ENCODE peak calls at places on chromosome 5, in nine cellular contexts. One of them, this sample, is unnamed.

GRCh38 chr5:154757647-154758406 is 2.6 kb downstream of the LARP1 start:
- DNase-seq in fibroblast of the aortic adventitia: no peak
- DNase-seq in spleen: no peak
- DNase-seq in CD8-positive, alpha-beta T cell: peak; percentile 6
- DNase-seq in cardiac muscle cell: peak; percentile 38
- DNase-seq in cardiac fibroblast: no peak
- DNase-seq in pancreas: peak; percentile 76
- DNase-seq in mammary epithelial cell: peak; percentile 89
- DNase-seq in fibroblast of lung: no peak
- DNase-seq in this sample: peak; percentile 79

GRCh38 chr5:155260798-155261197 is 247.2 kb downstream of the KIF4B start:
- DNase-seq in pancreas: no peak
- DNase-seq in cardiac fibroblast: no peak
- DNase-seq in spleen: no peak
- DNase-seq in CD8-positive, alpha-beta T cell: no peak
- DNase-seq in fibroblast of lung: no peak
- DNase-seq in fibroblast of the aortic adventitia: no peak
- DNase-seq in cardiac muscle cell: no peak
- DNase-seq in mammary epithelial cell: no peak
- DNase-seq in this sample: no peak

GRCh38 chr5:173671121-173671949 is 54.9 kb upstream of the BOD1 start:
- DNase-seq in fibroblast of the aortic adventitia: peak; percentile 49
- DNase-seq in spleen: no peak
- DNase-seq in mammary epithelial cell: no peak
- DNase-seq in cardiac muscle cell: peak; percentile 56
- DNase-seq in pancreas: no peak
- DNase-seq in CD8-positive, alpha-beta T cell: no peak
- DNase-seq in fibroblast of lung: peak; percentile 32
- DNase-seq in cardiac fibroblast: peak; percentile 54
- DNase-seq in this sample: no peak

GRCh38 chr5:111853748-111854147 is 96.8 kb upstream of the NREP start:
- DNase-seq in cardiac fibroblast: peak; percentile 55
- DNase-seq in cardiac muscle cell: peak; percentile 61
- DNase-seq in mammary epithelial cell: no peak
- DNase-seq in fibroblast of lung: peak; percentile 61
- DNase-seq in pancreas: no peak
- DNase-seq in CD8-positive, alpha-beta T cell: no peak
- DNase-seq in fibroblast of the aortic adventitia: no peak
- DNase-seq in spleen: no peak
- DNase-seq in this sample: no peak

GRCh38 chr5:112958774-112959088 is 17.9 kb upstream of the DCP2 start:
- DNase-seq in mammary epithelial cell: no peak
- DNase-seq in pancreas: no peak
- DNase-seq in fibroblast of lung: no peak
- DNase-seq in CD8-positive, alpha-beta T cell: no peak
- DNase-seq in cardiac muscle cell: no peak
- DNase-seq in fibroblast of the aortic adventitia: no peak
- DNase-seq in cardiac fibroblast: no peak
- DNase-seq in spleen: no peak
- DNase-seq in this sample: no peak

GRCh38 chr5:176716320-176716719 is 69.0 kb downstream of the TSPAN17 start:
- DNase-seq in fibroblast of the aortic adventitia: peak; percentile 80
- DNase-seq in CD8-positive, alpha-beta T cell: no peak
- DNase-seq in cardiac muscle cell: peak; percentile 81
- DNase-seq in mammary epithelial cell: peak; percentile 84
- DNase-seq in fibroblast of lung: peak; percentile 79
- DNase-seq in pancreas: no peak
- DNase-seq in spleen: no peak
- DNase-seq in cardiac fibroblast: peak; percentile 71
- DNase-seq in this sample: no peak

GRCh38 chr5:31036407-31036806 is 157.1 kb upstream of the CDH6 start:
- DNase-seq in fibroblast of the aortic adventitia: peak; percentile 75
- DNase-seq in cardiac muscle cell: peak; percentile 39
- DNase-seq in spleen: no peak
- DNase-seq in cardiac fibroblast: peak; percentile 44
- DNase-seq in fibroblast of lung: peak; percentile 37
- DNase-seq in pancreas: no peak
- DNase-seq in CD8-positive, alpha-beta T cell: no peak
- DNase-seq in mammary epithelial cell: no peak
- DNase-seq in this sample: no peak

GRCh38 chr5:140157032-140157781 is 17.8 kb upstream of the CYSTM1 start:
- DNase-seq in cardiac muscle cell: peak; percentile 89
- DNase-seq in fibroblast of the aortic adventitia: peak; percentile 84
- DNase-seq in mammary epithelial cell: peak; percentile 66
- DNase-seq in spleen: peak; percentile 96
- DNase-seq in fibroblast of lung: peak; percentile 81
- DNase-seq in pancreas: peak; percentile 83
- DNase-seq in CD8-positive, alpha-beta T cell: peak; percentile 83
- DNase-seq in cardiac fibroblast: peak; percentile 84
- DNase-seq in this sample: no peak

GRCh38 chr5:31410089-31410488 is 121.8 kb downstream of the DROSHA start:
- DNase-seq in spleen: no peak
- DNase-seq in cardiac fibroblast: no peak
- DNase-seq in fibroblast of lung: no peak
- DNase-seq in fibroblast of the aortic adventitia: no peak
- DNase-seq in CD8-positive, alpha-beta T cell: no peak
- DNase-seq in mammary epithelial cell: no peak
- DNase-seq in cardiac muscle cell: no peak
- DNase-seq in pancreas: no peak
- DNase-seq in this sample: no peak

GRCh38 chr5:160286947-160287346 is 25.4 kb downstream of the CCNJL start:
- DNase-seq in fibroblast of lung: no peak
- DNase-seq in cardiac fibroblast: no peak
- DNase-seq in pancreas: no peak
- DNase-seq in cardiac muscle cell: no peak
- DNase-seq in mammary epithelial cell: no peak
- DNase-seq in spleen: no peak
- DNase-seq in fibroblast of the aortic adventitia: no peak
- DNase-seq in CD8-positive, alpha-beta T cell: no peak
- DNase-seq in this sample: no peak

GRCh38 chr5:73823508-73823925 is 197.5 kb downstream of the ARHGEF28 start:
- DNase-seq in fibroblast of lung: no peak
- DNase-seq in CD8-positive, alpha-beta T cell: no peak
- DNase-seq in spleen: no peak
- DNase-seq in pancreas: no peak
- DNase-seq in fibroblast of the aortic adventitia: no peak
- DNase-seq in cardiac fibroblast: peak; percentile 49
- DNase-seq in cardiac muscle cell: peak; percentile 39
- DNase-seq in mammary epithelial cell: peak; percentile 57
- DNase-seq in this sample: peak; percentile 87

GRCh38 chr5:61342066-61342465 is 10.0 kb downstream of the ZSWIM6 start:
- DNase-seq in fibroblast of the aortic adventitia: peak; percentile 64
- DNase-seq in mammary epithelial cell: peak; percentile 73
- DNase-seq in cardiac muscle cell: peak; percentile 42
- DNase-seq in pancreas: no peak
- DNase-seq in spleen: no peak
- DNase-seq in fibroblast of lung: peak; percentile 67
- DNase-seq in cardiac fibroblast: no peak
- DNase-seq in CD8-positive, alpha-beta T cell: no peak
- DNase-seq in this sample: peak; percentile 71

GRCh38 chr5:161548472-161549094 is 2.1 kb upstream of the GABRB2 start:
- DNase-seq in fibroblast of the aortic adventitia: no peak
- DNase-seq in pancreas: peak; percentile 4
- DNase-seq in mammary epithelial cell: no peak
- DNase-seq in cardiac muscle cell: no peak
- DNase-seq in cardiac fibroblast: no peak
- DNase-seq in fibroblast of lung: no peak
- DNase-seq in CD8-positive, alpha-beta T cell: no peak
- DNase-seq in spleen: no peak
- DNase-seq in this sample: no peak

GRCh38 chr5:122077451-122078115 is 476 bp downstream of the LOX start:
- DNase-seq in fibroblast of lung: no peak
- DNase-seq in spleen: peak; percentile 78
- DNase-seq in cardiac fibroblast: peak; percentile 45
- DNase-seq in CD8-positive, alpha-beta T cell: no peak
- DNase-seq in pancreas: no peak
- DNase-seq in fibroblast of the aortic adventitia: no peak
- DNase-seq in mammary epithelial cell: peak; percentile 41
- DNase-seq in cardiac muscle cell: peak; percentile 60
- DNase-seq in this sample: no peak

GRCh38 chr5:17316973-17317459 is 99.6 kb downstream of the BASP1 start:
- DNase-seq in fibroblast of lung: peak; percentile 68
- DNase-seq in fibroblast of the aortic adventitia: no peak
- DNase-seq in CD8-positive, alpha-beta T cell: no peak
- DNase-seq in mammary epithelial cell: peak; percentile 54
- DNase-seq in pancreas: no peak
- DNase-seq in spleen: no peak
- DNase-seq in cardiac fibroblast: peak; percentile 17
- DNase-seq in cardiac muscle cell: peak; percentile 20
- DNase-seq in this sample: no peak
- H3K4me3 ChIP-seq in fibroblast of lung: no peak overlapping the region
- H3K4me3 ChIP-seq in fibroblast of the aortic adventitia: no peak overlapping the region
- H3K4me3 ChIP-seq in CD8-positive, alpha-beta T cell: no peak overlapping the region
- H3K4me3 ChIP-seq in mammary epithelial cell: no peak overlapping the region
- H3K4me3 ChIP-seq in pancreas: no peak overlapping the region
- H3K4me3 ChIP-seq in spleen: no peak overlapping the region
- H3K4me3 ChIP-seq in cardiac fibroblast: no peak overlapping the region
- H3K4me3 ChIP-seq in cardiac muscle cell: no peak overlapping the region
- H3K4me3 ChIP-seq in this sample: no peak overlapping the region

DNA sequence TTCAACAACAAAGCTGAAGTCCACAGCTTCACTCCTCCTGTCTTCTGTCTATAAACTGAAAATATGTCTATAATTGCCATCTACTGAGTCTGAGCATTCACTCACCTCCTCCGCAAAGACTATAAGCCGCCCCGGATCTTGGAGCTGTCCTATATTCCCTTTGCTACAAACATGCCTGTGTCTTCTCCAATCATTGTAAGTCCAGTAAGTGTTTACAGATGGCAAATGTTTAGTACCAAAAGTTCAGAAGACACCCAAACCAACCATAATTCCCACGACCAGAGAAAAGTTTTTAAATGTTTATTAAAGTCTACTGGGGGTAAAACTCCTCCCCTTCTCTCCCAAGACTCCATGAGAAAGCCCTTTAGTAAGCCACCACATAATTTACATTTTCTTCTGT is 80.9 kb downstream of the EBF1 start:
- DNase-seq in cardiac muscle cell: no peak
- DNase-seq in fibroblast of lung: no peak
- DNase-seq in spleen: no peak
- DNase-seq in mammary epithelial cell: no peak
- DNase-seq in fibroblast of the aortic adventitia: no peak
- DNase-seq in cardiac fibroblast: no peak
- DNase-seq in pancreas: no peak
- DNase-seq in CD8-positive, alpha-beta T cell: no peak
- DNase-seq in this sample: no peak
- TF ChIP-seq CTCF in cardiac muscle cell: no peak
- TF ChIP-seq CTCF in fibroblast of lung: no peak
- TF ChIP-seq CTCF in spleen: no peak
- TF ChIP-seq CTCF in mammary epithelial cell: no peak
- TF ChIP-seq CTCF in fibroblast of the aortic adventitia: no peak
- TF ChIP-seq CTCF in cardiac fibroblast: no peak
- TF ChIP-seq CTCF in pancreas: no peak
- TF ChIP-seq CTCF in CD8-positive, alpha-beta T cell: no peak
- TF ChIP-seq CTCF in this sample: no peak

GRCh38 chr5:157521704-157522029 is 53.9 kb downstream of the ADAM19 start:
- DNase-seq in mammary epithelial cell: no peak
- DNase-seq in fibroblast of the aortic adventitia: no peak
- DNase-seq in CD8-positive, alpha-beta T cell: no peak
- DNase-seq in cardiac fibroblast: no peak
- DNase-seq in fibroblast of lung: no peak
- DNase-seq in cardiac muscle cell: no peak
- DNase-seq in spleen: no peak
- DNase-seq in pancreas: no peak
- DNase-seq in this sample: no peak

GRCh38 chr5:157516626-157517325 is 56.8 kb downstream of the NIPAL4 start:
- DNase-seq in cardiac fibroblast: peak; percentile 93
- DNase-seq in CD8-positive, alpha-beta T cell: no peak
- DNase-seq in spleen: no peak
- DNase-seq in mammary epithelial cell: peak; percentile 55
- DNase-seq in cardiac muscle cell: peak; percentile 94
- DNase-seq in fibroblast of lung: peak; percentile 97
- DNase-seq in fibroblast of the aortic adventitia: peak; percentile 92
- DNase-seq in pancreas: no peak
- DNase-seq in this sample: peak; percentile 52

GRCh38 chr5:157520911-157521703 is 54.5 kb downstream of the ADAM19 start:
- DNase-seq in cardiac fibroblast: peak; percentile 94
- DNase-seq in fibroblast of lung: peak; percentile 71
- DNase-seq in fibroblast of the aortic adventitia: peak; percentile 78
- DNase-seq in pancreas: no peak
- DNase-seq in spleen: no peak
- DNase-seq in CD8-positive, alpha-beta T cell: no peak
- DNase-seq in mammary epithelial cell: no peak
- DNase-seq in cardiac muscle cell: peak; percentile 90
- DNase-seq in this sample: no peak

GRCh38 chr5:157519579-157520253 is 55.9 kb downstream of the ADAM19 start:
- DNase-seq in fibroblast of the aortic adventitia: no peak
- DNase-seq in CD8-positive, alpha-beta T cell: no peak
- DNase-seq in cardiac muscle cell: no peak
- DNase-seq in fibroblast of lung: no peak
- DNase-seq in cardiac fibroblast: no peak
- DNase-seq in mammary epithelial cell: no peak
- DNase-seq in pancreas: no peak
- DNase-seq in spleen: no peak
- DNase-seq in this sample: no peak

GRCh38 chr5:157518963-157519362 is 56.6 kb downstream of the ADAM19 start:
- DNase-seq in cardiac fibroblast: no peak
- DNase-seq in fibroblast of the aortic adventitia: no peak
- DNase-seq in mammary epithelial cell: no peak
- DNase-seq in spleen: no peak
- DNase-seq in pancreas: no peak
- DNase-seq in cardiac muscle cell: no peak
- DNase-seq in fibroblast of lung: no peak
- DNase-seq in CD8-positive, alpha-beta T cell: no peak
- DNase-seq in this sample: no peak
- H3K4me3 ChIP-seq in cardiac fibroblast: no peak overlapping the region
- H3K4me3 ChIP-seq in fibroblast of the aortic adventitia: no peak overlapping the region
- H3K4me3 ChIP-seq in mammary epithelial cell: no peak overlapping the region
- H3K4me3 ChIP-seq in spleen: no peak overlapping the region
- H3K4me3 ChIP-seq in pancreas: no peak overlapping the region
- H3K4me3 ChIP-seq in cardiac muscle cell: no peak overlapping the region
- H3K4me3 ChIP-seq in fibroblast of lung: no peak overlapping the region
- H3K4me3 ChIP-seq in CD8-positive, alpha-beta T cell: no peak overlapping the region
- H3K4me3 ChIP-seq in this sample: no peak overlapping the region

GRCh38 chr5:142911775-142912174 is 141.6 kb downstream of the ARHGAP26 start:
- DNase-seq in cardiac muscle cell: no peak
- DNase-seq in cardiac fibroblast: no peak
- DNase-seq in spleen: no peak
- DNase-seq in fibroblast of the aortic adventitia: no peak
- DNase-seq in mammary epithelial cell: no peak
- DNase-seq in pancreas: no peak
- DNase-seq in fibroblast of lung: no peak
- DNase-seq in CD8-positive, alpha-beta T cell: no peak
- DNase-seq in this sample: no peak

GRCh38 chr5:142913728-142914338 is 143.7 kb downstream of the ARHGAP26 start:
- DNase-seq in fibroblast of the aortic adventitia: no peak
- DNase-seq in mammary epithelial cell: peak; percentile 75
- DNase-seq in fibroblast of lung: no peak
- DNase-seq in pancreas: no peak
- DNase-seq in cardiac fibroblast: no peak
- DNase-seq in spleen: no peak
- DNase-seq in CD8-positive, alpha-beta T cell: no peak
- DNase-seq in cardiac muscle cell: no peak
- DNase-seq in this sample: no peak

GRCh38 chr5:142918959-142919635 is 148.9 kb downstream of the ARHGAP26 start:
- DNase-seq in fibroblast of the aortic adventitia: no peak
- DNase-seq in fibroblast of lung: no peak
- DNase-seq in mammary epithelial cell: no peak
- DNase-seq in cardiac fibroblast: no peak
- DNase-seq in spleen: no peak
- DNase-seq in cardiac muscle cell: no peak
- DNase-seq in CD8-positive, alpha-beta T cell: no peak
- DNase-seq in pancreas: no peak
- DNase-seq in this sample: no peak

GRCh38 chr5:142915038-142915437 is 144.9 kb downstream of the ARHGAP26 start:
- DNase-seq in pancreas: no peak
- DNase-seq in fibroblast of the aortic adventitia: no peak
- DNase-seq in spleen: no peak
- DNase-seq in cardiac muscle cell: no peak
- DNase-seq in mammary epithelial cell: no peak
- DNase-seq in cardiac fibroblast: no peak
- DNase-seq in fibroblast of lung: no peak
- DNase-seq in CD8-positive, alpha-beta T cell: no peak
- DNase-seq in this sample: no peak

GRCh38 chr5:142915840-142916424 is 145.8 kb downstream of the ARHGAP26 start:
- DNase-seq in mammary epithelial cell: peak; percentile 58
- DNase-seq in pancreas: peak; percentile 41
- DNase-seq in CD8-positive, alpha-beta T cell: no peak
- DNase-seq in cardiac muscle cell: no peak
- DNase-seq in cardiac fibroblast: peak; percentile 34
- DNase-seq in spleen: no peak
- DNase-seq in fibroblast of the aortic adventitia: no peak
- DNase-seq in fibroblast of lung: peak; percentile 27
- DNase-seq in this sample: no peak
- TF ChIP-seq CTCF in mammary epithelial cell: peak; percentile 90
- TF ChIP-seq CTCF in pancreas: peak; percentile 38
- TF ChIP-seq CTCF in CD8-positive, alpha-beta T cell: no peak
- TF ChIP-seq CTCF in cardiac muscle cell: peak; percentile 49
- TF ChIP-seq CTCF in cardiac fibroblast: peak; percentile 72
- TF ChIP-seq CTCF in spleen: peak; percentile 24
- TF ChIP-seq CTCF in fibroblast of the aortic adventitia: peak; percentile 56
- TF ChIP-seq CTCF in fibroblast of lung: peak; percentile 37
- TF ChIP-seq CTCF in this sample: peak; percentile 91

This sample was measured in epithelial cell of proximal tubule.